ENCODE peak calls at places on chromosomes 16 and 17, in six cellular contexts. One of them, this sample, is unnamed.

GRCh38 chr17:41324180-41325075 is 8.9 kb upstream of the KRTAP17-1 start:
- DNase-seq in A549: peak
- DNase-seq in HepG2: peak
- DNase-seq in GM12878: no peak
- DNase-seq in endothelial cell of umbilical vein: no peak
- DNase-seq in K562: no peak
- DNase-seq in this sample: no peak

GRCh38 chr16:11916524-11917285 is 949 bp upstream of the GSPT1 start:
- DNase-seq in K562: peak
- DNase-seq in HepG2: peak
- DNase-seq in A549: peak
- DNase-seq in GM12878: no peak
- DNase-seq in endothelial cell of umbilical vein: no peak
- DNase-seq in this sample: no peak

GRCh38 chr16:28326881-28327610 is 34.7 kb downstream of the SBK1 start:
- DNase-seq in K562: peak
- DNase-seq in HepG2: peak
- DNase-seq in A549: peak
- DNase-seq in endothelial cell of umbilical vein: peak
- DNase-seq in GM12878: no peak
- DNase-seq in this sample: peak

GRCh38 chr16:914453-914852 is 56.3 kb downstream of the LMF1 start:
- DNase-seq in A549: no peak
- DNase-seq in K562: no peak
- DNase-seq in endothelial cell of umbilical vein: peak
- DNase-seq in GM12878: peak
- DNase-seq in HepG2: peak
- DNase-seq in this sample: peak

GRCh38 chr17:36816889-36817288 is 120.4 kb upstream of the LHX1 start:
- DNase-seq in HepG2: no peak
- DNase-seq in endothelial cell of umbilical vein: no peak
- DNase-seq in K562: no peak
- DNase-seq in GM12878: no peak
- DNase-seq in A549: no peak
- DNase-seq in this sample: no peak

GRCh38 chr16:1826691-1827573 is at the start of the genes FAHD1 and HAGH:
- DNase-seq in HepG2: peak
- DNase-seq in K562: peak
- DNase-seq in GM12878: peak
- DNase-seq in endothelial cell of umbilical vein: peak
- DNase-seq in A549: peak
- DNase-seq in this sample: peak

GRCh38 chr16:12017583-12017982 is 41.0 kb downstream of the SNX29 start:
- DNase-seq in K562: no peak
- DNase-seq in GM12878: no peak
- DNase-seq in A549: no peak
- DNase-seq in HepG2: no peak
- DNase-seq in endothelial cell of umbilical vein: no peak
- DNase-seq in this sample: no peak

GRCh38 chr17:68356520-68356919 is 65.2 kb downstream of the ARSG start:
- DNase-seq in A549: no peak
- DNase-seq in K562: no peak
- DNase-seq in HepG2: no peak
- DNase-seq in endothelial cell of umbilical vein: no peak
- DNase-seq in GM12878: peak
- DNase-seq in this sample: peak

GRCh38 chr17:81096741-81097133 is 61.8 kb downstream of the BAIAP2 start:
- DNase-seq in HepG2: no peak
- DNase-seq in K562: no peak
- DNase-seq in A549: no peak
- DNase-seq in GM12878: no peak
- DNase-seq in endothelial cell of umbilical vein: no peak
- DNase-seq in this sample: peak

GRCh38 chr16:47143677-47144558 is at the start of gene NETO2:
- DNase-seq in HepG2: peak
- DNase-seq in A549: peak
- DNase-seq in endothelial cell of umbilical vein: peak
- DNase-seq in GM12878: no peak
- DNase-seq in K562: peak
- DNase-seq in this sample: peak

GRCh38 chr16:11218324-11218962 is 37.6 kb downstream of the SOCS1 start:
- DNase-seq in A549: no peak
- DNase-seq in HepG2: no peak
- DNase-seq in K562: peak
- DNase-seq in endothelial cell of umbilical vein: no peak
- DNase-seq in GM12878: no peak
- DNase-seq in this sample: peak

GRCh38 chr17:61127960-61128359 is 271.7 kb upstream of the TBX2 start:
- DNase-seq in GM12878: no peak
- DNase-seq in endothelial cell of umbilical vein: no peak
- DNase-seq in A549: no peak
- DNase-seq in K562: no peak
- DNase-seq in HepG2: no peak
- DNase-seq in this sample: no peak

GRCh38 chr16:27243725-27244362 is 24.7 kb downstream of the NSMCE1 start:
- DNase-seq in K562: no peak
- DNase-seq in HepG2: no peak
- DNase-seq in endothelial cell of umbilical vein: no peak
- DNase-seq in GM12878: no peak
- DNase-seq in A549: no peak
- DNase-seq in this sample: no peak

GRCh38 chr17:32739722-32740121 is 137.2 kb downstream of the MYO1D start:
- DNase-seq in K562: no peak
- DNase-seq in GM12878: no peak
- DNase-seq in HepG2: no peak
- DNase-seq in A549: no peak
- DNase-seq in endothelial cell of umbilical vein: no peak
- DNase-seq in this sample: no peak

GRCh38 chr16:63617047-63617989 is 1504.5 kb downstream of the CDH11 start:
- DNase-seq in HepG2: no peak
- DNase-seq in A549: no peak
- DNase-seq in endothelial cell of umbilical vein: peak
- DNase-seq in K562: no peak
- DNase-seq in GM12878: no peak
- DNase-seq in this sample: no peak

GRCh38 chr16:29743475-29743826 is 2.3 kb downstream of the C16orf54 start:
- DNase-seq in endothelial cell of umbilical vein: no peak
- DNase-seq in GM12878: no peak
- DNase-seq in A549: no peak
- DNase-seq in HepG2: no peak
- DNase-seq in K562: no peak
- DNase-seq in this sample: peak

GRCh38 chr16:72172105-72173034 is at the start of gene PMFBP1:
- DNase-seq in K562: peak
- DNase-seq in GM12878: peak
- DNase-seq in HepG2: peak
- DNase-seq in A549: peak
- DNase-seq in endothelial cell of umbilical vein: peak
- DNase-seq in this sample: peak

GRCh38 chr16:23726710-23727109 is 13.7 kb upstream of the ERN2 start:
- DNase-seq in A549: no peak
- DNase-seq in GM12878: no peak
- DNase-seq in K562: no peak
- DNase-seq in HepG2: no peak
- DNase-seq in endothelial cell of umbilical vein: no peak
- DNase-seq in this sample: no peak

GRCh38 chr17:72362466-72363335 is 241.9 kb downstream of the SOX9 start:
- DNase-seq in endothelial cell of umbilical vein: no peak
- DNase-seq in GM12878: no peak
- DNase-seq in K562: no peak
- DNase-seq in HepG2: peak
- DNase-seq in A549: peak
- DNase-seq in this sample: no peak

GRCh38 chr17:5784791-5785190 is 200.5 kb upstream of the NLRP1 start:
- DNase-seq in A549: no peak
- DNase-seq in K562: no peak
- DNase-seq in GM12878: no peak
- DNase-seq in endothelial cell of umbilical vein: no peak
- DNase-seq in HepG2: no peak
- DNase-seq in this sample: no peak

GRCh38 chr17:49022391-49022941 is 25.3 kb downstream of the IGF2BP1 start:
- DNase-seq in A549: peak
- DNase-seq in K562: peak
- DNase-seq in GM12878: no peak
- DNase-seq in HepG2: peak
- DNase-seq in endothelial cell of umbilical vein: peak
- DNase-seq in this sample: no peak

GRCh38 chr16:55999683-56000082 is 124.5 kb upstream of the CES5A start:
- DNase-seq in A549: no peak
- DNase-seq in K562: no peak
- DNase-seq in GM12878: no peak
- DNase-seq in endothelial cell of umbilical vein: no peak
- DNase-seq in HepG2: no peak
- DNase-seq in this sample: no peak

GRCh38 chr17:56119191-56119590 is 34.1 kb upstream of the ANKFN1 start:
- DNase-seq in endothelial cell of umbilical vein: no peak
- DNase-seq in A549: no peak
- DNase-seq in K562: no peak
- DNase-seq in GM12878: no peak
- DNase-seq in HepG2: no peak
- DNase-seq in this sample: no peak

DNA sequence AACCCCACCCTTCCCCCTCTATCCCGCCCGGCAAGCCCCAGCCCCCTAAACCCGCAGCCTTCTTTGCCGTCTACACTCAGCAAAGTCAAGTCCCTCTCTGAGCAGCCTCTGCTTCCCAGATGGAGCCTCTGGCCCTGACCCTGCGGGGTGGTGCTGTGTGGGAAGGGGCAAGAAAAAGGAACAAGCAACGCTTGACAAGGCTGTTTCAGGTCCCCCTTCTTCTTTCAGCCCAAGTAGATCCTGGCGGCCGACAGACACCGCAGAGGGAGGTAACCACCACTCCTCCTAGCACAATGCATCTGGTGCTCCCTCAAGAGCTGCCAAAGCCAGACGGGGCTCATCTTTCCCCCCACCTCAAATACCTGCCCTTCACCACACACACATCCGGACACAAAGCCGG is 178.3 kb downstream of the ENGASE start:
- DNase-seq in HepG2: no peak
- DNase-seq in A549: no peak
- DNase-seq in K562: no peak
- DNase-seq in GM12878: no peak
- DNase-seq in endothelial cell of umbilical vein: no peak
- DNase-seq in this sample: peak
- TF ChIP-seq MYC in HepG2: no peak
- TF ChIP-seq MYC in A549: no peak
- TF ChIP-seq MYC in K562: no peak
- TF ChIP-seq MYC in GM12878: no peak
- TF ChIP-seq MYC in endothelial cell of umbilical vein: no peak
- TF ChIP-seq MYC in this sample: no peak

GRCh38 chr16:77582956-77583355 is 139.4 kb upstream of the NUDT7 start:
- DNase-seq in HepG2: no peak
- DNase-seq in K562: no peak
- DNase-seq in endothelial cell of umbilical vein: peak
- DNase-seq in GM12878: no peak
- DNase-seq in A549: no peak
- DNase-seq in this sample: no peak

GRCh38 chr16:77584205-77584859 is 138.0 kb upstream of the NUDT7 start:
- DNase-seq in GM12878: no peak
- DNase-seq in A549: peak
- DNase-seq in endothelial cell of umbilical vein: peak
- DNase-seq in HepG2: peak
- DNase-seq in K562: peak
- DNase-seq in this sample: peak

GRCh38 chr16:77579283-77579985 is 142.9 kb upstream of the NUDT7 start:
- DNase-seq in A549: no peak
- DNase-seq in endothelial cell of umbilical vein: peak
- DNase-seq in GM12878: no peak
- DNase-seq in K562: no peak
- DNase-seq in HepG2: no peak
- DNase-seq in this sample: no peak

GRCh38 chr16:77585379-77585778 is 136.9 kb upstream of the NUDT7 start:
- DNase-seq in A549: no peak
- DNase-seq in GM12878: no peak
- DNase-seq in K562: no peak
- DNase-seq in HepG2: no peak
- DNase-seq in endothelial cell of umbilical vein: peak
- DNase-seq in this sample: peak

DNA sequence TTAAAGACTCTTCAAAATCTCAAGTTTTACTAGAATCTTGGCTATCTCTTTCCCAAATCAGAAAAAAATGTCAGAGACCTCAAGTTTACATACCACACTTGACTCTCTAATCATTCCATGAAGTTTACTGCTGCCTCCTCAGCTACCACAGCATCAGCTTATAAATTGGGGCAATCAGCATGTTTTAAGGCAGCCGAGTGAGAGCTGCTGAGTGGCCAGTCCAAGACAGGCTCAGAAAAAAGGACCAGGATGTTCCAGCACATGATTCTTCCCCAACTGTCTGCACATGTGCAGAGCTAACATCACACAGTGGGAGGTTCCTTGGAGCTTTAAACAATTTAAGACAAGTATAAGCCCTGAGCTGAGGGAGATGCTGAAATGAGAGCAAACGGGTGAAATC is 140.6 kb upstream of the NUDT7 start:
- DNase-seq in K562: no peak
- DNase-seq in HepG2: no peak
- DNase-seq in A549: no peak
- DNase-seq in GM12878: no peak
- DNase-seq in endothelial cell of umbilical vein: no peak
- DNase-seq in this sample: no peak
- TF ChIP-seq MAX in K562: no peak
- TF ChIP-seq MAX in HepG2: no peak
- TF ChIP-seq MAX in A549: no peak
- TF ChIP-seq MAX in GM12878: no peak
- TF ChIP-seq MAX in endothelial cell of umbilical vein: no peak
- TF ChIP-seq MAX in this sample: no peak

GRCh38 chr17:15966879-15967248 is 21.9 kb downstream of the ADORA2B start:
- DNase-seq in GM12878: no peak
- DNase-seq in HepG2: peak
- DNase-seq in A549: no peak
- DNase-seq in endothelial cell of umbilical vein: no peak
- DNase-seq in K562: peak
- DNase-seq in this sample: peak
- TF ChIP-seq MYC in GM12878: no peak
- TF ChIP-seq MYC in HepG2: peak
- TF ChIP-seq MYC in A549: no peak
- TF ChIP-seq MYC in endothelial cell of umbilical vein: no peak
- TF ChIP-seq MYC in K562: no peak
- TF ChIP-seq MYC in this sample: peak

GRCh38 chr17:8337802-8338744 is 1.6 kb upstream of the ODF4 start:
- DNase-seq in A549: no peak
- DNase-seq in K562: no peak
- DNase-seq in GM12878: no peak
- DNase-seq in endothelial cell of umbilical vein: no peak
- DNase-seq in HepG2: no peak
- DNase-seq in this sample: peak

GRCh38 chr17:8326591-8327583 is 12.8 kb upstream of the ODF4 start:
- DNase-seq in HepG2: no peak
- DNase-seq in GM12878: no peak
- DNase-seq in endothelial cell of umbilical vein: peak
- DNase-seq in K562: no peak
- DNase-seq in A549: no peak
- DNase-seq in this sample: peak

GRCh38 chr17:8333281-8333680 is 6.4 kb upstream of the ODF4 start:
- DNase-seq in A549: no peak
- DNase-seq in endothelial cell of umbilical vein: no peak
- DNase-seq in GM12878: no peak
- DNase-seq in K562: no peak
- DNase-seq in HepG2: no peak
- DNase-seq in this sample: no peak

GRCh38 chr17:8332128-8332527 is 7.5 kb upstream of the ODF4 start:
- DNase-seq in GM12878: no peak
- DNase-seq in A549: no peak
- DNase-seq in endothelial cell of umbilical vein: no peak
- DNase-seq in HepG2: no peak
- DNase-seq in K562: no peak
- DNase-seq in this sample: no peak

GRCh38 chr17:8332688-8333087 is 7.0 kb upstream of the ODF4 start:
- DNase-seq in GM12878: no peak
- DNase-seq in HepG2: peak
- DNase-seq in K562: no peak
- DNase-seq in endothelial cell of umbilical vein: no peak
- DNase-seq in A549: no peak
- DNase-seq in this sample: no peak
- TF ChIP-seq MAX in GM12878: no peak
- TF ChIP-seq MAX in HepG2: no peak
- TF ChIP-seq MAX in K562: no peak
- TF ChIP-seq MAX in endothelial cell of umbilical vein: no peak
- TF ChIP-seq MAX in A549: no peak
- TF ChIP-seq MAX in this sample: no peak